ENCODE peak calls at places on chromosomes 12 and 14, in five cellular contexts. P is MM.1S, O is GM12878, H is astrocyte, E is HCT116. S is an unnamed sample.
A peak's percentile ranks its signal among the peaks of the same experiment; 100 is the strongest.

GRCh38 chr12:75437564-75437963 is 43.0 kb upstream of the GLIPR1 start:
- DNase-seq in P (peak; percentile 53), E (no peak), H (peak; percentile 25), O (no peak), S (no peak)

GRCh38 chr12:109127533-109128242 is 11.3 kb downstream of the ACACB start:
- DNase-seq in H (no peak), P (no peak), O (no peak), E (no peak), S (no peak)

GRCh38 chr12:69908208-69908607 is 83.2 kb downstream of the MYRFL start:
- DNase-seq in P (no peak), E (no peak), O (no peak), H (no peak), S (no peak)

GRCh38 chr12:52390739-52391617 is 5.5 kb upstream of the KRT84 start:
- DNase-seq in O (no peak), E (peak; percentile 24), H (no peak), P (peak; percentile 15), S (peak; percentile 10)

GRCh38 chr12:110280784-110281548 is at the start of gene ATP2A2:
- DNase-seq in O (peak; percentile 30), H (peak; percentile 68), P (peak; percentile 83), E (peak; percentile 63), S (peak; percentile 90)

GRCh38 chr12:94266796-94267529 is 118.6 kb downstream of the PLXNC1 start:
- DNase-seq in P (no peak), E (no peak), O (no peak), H (peak; percentile 25), S (no peak)

GRCh38 chr12:116552750-116553383 is 6.3 kb upstream of the MAP1LC3B2 start:
- DNase-seq in P (no peak), E (no peak), H (no peak), O (no peak), S (no peak)

GRCh38 chr12:45290218-45290609 is 74.3 kb downstream of the ANO6 start:
- DNase-seq in O (no peak), E (no peak), H (peak; percentile 77), P (no peak), S (no peak)

GRCh38 chr12:108565976-108566375 is 3.6 kb downstream of the ISCU start:
- DNase-seq in E (peak; percentile 80), H (peak; percentile 54), P (peak; percentile 93), O (peak; percentile 87), S (peak; percentile 74)

GRCh38 chr14:60064491-60065072 is 27.1 kb upstream of the PCNX4 start:
- DNase-seq in E (peak; percentile 12), P (peak; percentile 22), O (peak; percentile 15), H (peak; percentile 16), S (no peak)

DNA sequence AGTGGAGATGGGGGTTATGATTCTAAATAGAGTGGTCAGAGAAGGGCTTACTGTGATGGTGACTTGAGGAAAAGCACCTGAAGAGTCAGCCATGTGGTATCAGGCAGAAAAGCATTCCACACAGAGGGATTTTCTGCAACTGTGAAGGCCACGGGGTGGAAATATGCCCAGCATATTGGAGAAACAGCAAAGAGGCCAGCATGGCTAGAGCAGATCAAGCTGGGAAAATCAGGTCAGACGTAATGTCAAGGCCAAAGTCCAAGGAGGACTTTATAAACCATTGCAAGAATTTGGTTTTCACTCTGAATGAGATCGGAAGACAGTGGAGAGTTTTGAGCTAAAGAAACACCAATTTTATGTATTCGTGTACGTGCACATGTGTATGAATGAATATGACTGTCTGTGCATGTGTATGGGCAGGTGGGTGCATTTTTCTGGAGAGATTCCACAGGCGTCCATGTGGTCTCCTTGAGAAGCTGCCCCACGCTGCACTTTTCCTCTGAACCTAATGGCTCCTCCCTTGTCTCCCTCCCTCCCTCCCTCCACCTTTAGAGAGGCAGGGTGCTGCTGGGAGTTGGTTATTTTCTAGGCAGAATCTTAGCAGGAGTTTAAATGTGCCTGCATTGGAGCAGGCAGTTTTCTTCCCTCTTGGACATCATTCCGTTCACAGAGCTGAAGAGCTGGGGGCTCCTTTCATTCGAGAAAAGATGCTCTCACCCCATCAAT is 97.4 kb upstream of the PPP4R3A start:
- DNase-seq in O (no peak), E (no peak), P (no peak), H (no peak), S (no peak)
- H3K36me3 ChIP-seq in O (no peaks in the 10 kb centered on the region), E (no peaks in the 10 kb centered on the region), P (no peaks in the 10 kb centered on the region), H (no peaks in the 10 kb centered on the region), S (no peaks in the 10 kb centered on the region)

GRCh38 chr14:64702493-64703392 is 1.5 kb upstream of the PLEKHG3 start:
- DNase-seq in O (no peak), E (no peak), H (no peak), P (no peak), S (no peak)
- TF ChIP-seq EZH2 in O (peak; percentile 51), E (no peak), H (no peak), P (no peak), S (no peak)

GRCh38 chr14:22097072-22097471 is 423.5 kb upstream of the OR4E1 start:
- DNase-seq in P (no peak), E (no peak), H (no peak), O (no peak), S (no peak)
- H2AFZ ChIP-seq in P (no peak overlapping the region), E (no peak overlapping the region), H (no peak overlapping the region), O (no peak overlapping the region), S (no peak overlapping the region)

GRCh38 chr12:31279525-31279924 is 46.4 kb downstream of the SINHCAF start:
- DNase-seq in O (no peak), E (no peak), P (no peak), H (no peak), S (no peak)

GRCh38 chr12:31277081-31277480 is 48.9 kb downstream of the SINHCAF start:
- DNase-seq in O (no peak), P (no peak), E (no peak), H (no peak), S (no peak)

GRCh38 chr12:31275491-31275890 is 50.5 kb downstream of the SINHCAF start:
- DNase-seq in P (no peak), O (no peak), E (no peak), H (no peak), S (no peak)

GRCh38 chr12:31280183-31280582 is 45.8 kb downstream of the SINHCAF start:
- DNase-seq in E (no peak), H (peak; percentile 22), P (no peak), O (no peak), S (no peak)

DNA sequence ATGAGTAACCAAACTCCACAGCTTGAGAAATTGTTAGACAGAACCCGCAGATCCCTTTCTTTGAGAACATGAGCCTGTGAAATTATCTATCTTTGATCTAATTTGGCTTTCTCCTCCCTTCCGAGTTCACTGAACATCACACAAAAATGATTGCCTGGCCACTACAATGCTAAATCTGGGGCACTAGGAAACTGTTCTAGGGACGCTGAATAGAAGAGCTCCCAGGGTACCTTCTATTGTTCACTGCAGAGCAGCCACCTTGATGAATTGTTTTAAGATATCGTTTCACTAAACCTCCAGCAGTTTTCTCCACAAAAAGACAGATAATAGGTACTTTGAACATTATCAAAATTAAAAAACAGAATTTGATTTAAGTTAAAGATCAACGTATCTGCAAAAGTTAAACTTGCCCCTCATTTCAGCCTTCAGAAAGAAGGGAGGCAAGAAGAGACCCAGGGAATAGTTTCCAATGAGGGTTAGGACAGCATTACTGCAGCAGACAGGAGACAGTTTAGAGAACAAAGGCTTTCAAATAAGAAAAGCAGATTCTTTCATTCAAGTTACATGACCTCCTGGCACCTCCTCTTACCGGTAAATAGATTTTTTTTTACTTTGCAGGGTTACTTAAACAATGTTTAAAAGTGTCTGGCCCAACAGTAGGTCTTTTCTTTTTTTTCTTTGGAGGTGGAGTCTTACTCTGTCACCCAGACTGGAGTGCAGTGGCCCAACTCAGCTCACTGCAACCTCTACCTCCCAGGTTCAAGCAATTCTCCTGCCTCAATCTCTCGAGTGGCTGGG is 47.3 kb downstream of the SINHCAF start:
- DNase-seq in P (no peak), H (no peak), E (no peak), O (no peak), S (no peak)
- H3K36me3 ChIP-seq in P (no peaks in the 10 kb centered on the region), H (peaks cover 10% of the 10 kb centered on the region), E (peaks cover 14% of the 10 kb centered on the region), O (no peaks in the 10 kb centered on the region), S (peaks cover 62% of the 10 kb centered on the region)

GRCh38 chr12:4274396-4274959 is 916 bp downstream of the CCND2 start:
- DNase-seq in O (no peak), H (no peak), P (no peak), E (no peak), S (peak; percentile 8)

GRCh38 chr12:4272014-4272975 is 1.3 kb upstream of the CCND2 start:
- DNase-seq in P (peak; percentile 95), O (peak; percentile 74), H (peak; percentile 39), E (no peak), S (peak; percentile 83)

GRCh38 chr12:4273651-4274395 is at the start of gene CCND2:
- DNase-seq in E (no peak), P (peak; percentile 91), O (peak; percentile 69), H (peak; percentile 56), S (peak; percentile 60)

GRCh38 chr12:4271433-4272013 is 2.0 kb upstream of the CCND2 start:
- DNase-seq in P (peak; percentile 59), E (no peak), O (peak; percentile 51), H (no peak), S (peak; percentile 10)

GRCh38 chr12:4272976-4273650 is 449 bp upstream of the CCND2 start:
- DNase-seq in O (no peak), P (peak; percentile 51), E (no peak), H (no peak), S (peak; percentile 35)
- TF ChIP-seq EZH2 in O (no peak), P (no peak), E (no peak), H (peak; percentile 87), S (peak; percentile 62)

GRCh38 chr14:61581955-61582615 is 113.2 kb upstream of the HIF1A start:
- DNase-seq in H (peak; percentile 68), E (no peak), O (no peak), P (no peak), S (no peak)
- H2AFZ ChIP-seq in H (no peak overlapping the region), E (no peak overlapping the region), O (no peak overlapping the region), P (no peak overlapping the region), S (no peak overlapping the region)

GRCh38 chr14:69710378-69710777 is 56.6 kb upstream of the SRSF5 start:
- DNase-seq in E (no peak), O (no peak), H (no peak), P (no peak), S (no peak)

GRCh38 chr14:69711065-69711464 is 55.9 kb upstream of the SRSF5 start:
- DNase-seq in P (no peak), O (no peak), E (no peak), H (no peak), S (no peak)

GRCh38 chr14:69708586-69709169 is 58.3 kb upstream of the SRSF5 start:
- DNase-seq in P (no peak), H (no peak), E (no peak), O (no peak), S (peak; percentile 26)

GRCh38 chr14:69711471-69712216 is 55.3 kb upstream of the SRSF5 start:
- DNase-seq in E (no peak), P (no peak), O (no peak), H (no peak), S (no peak)

GRCh38 chr14:69708049-69708448 is 58.9 kb upstream of the SRSF5 start:
- DNase-seq in P (no peak), E (no peak), H (no peak), O (no peak), S (no peak)
- H3K36me3 ChIP-seq in P (no peaks in the 10 kb centered on the region), E (no peaks in the 10 kb centered on the region), H (peaks cover 18% of the 10 kb centered on the region), O (peaks cover 40% of the 10 kb centered on the region), S (peaks cover 49% of the 10 kb centered on the region)

S was measured in DND-41.